ENCODE peak calls at places on chromosomes 3 and 15, in ten cellular contexts. I is activated effector memory CD4-positive, alpha-beta T cell treated with Interleukin-2 at 50 U/mL for 16 hours; X is AG20443; W is lung; M is GM20000; L is stimulated activated CD8-positive, alpha-beta memory T cell treated with anti-CD3 and anti-CD28 coated beads, Interleukin-4, amount 100 ng/mL, for 48 hours; B is HFFc6; J is activated gamma-delta T cell treated with Interleukin-2 at 50 U/mL for 16 hours; R is cardiac muscle cell; N is activated CD4-positive, alpha-beta T cell treated with anti-CD3 and anti-CD28 coated beads for 48 hours. K is an unnamed sample.

GRCh38 chr3:29092348-29092747 is 188.5 kb upstream of the RBMS3 start:
- DNase-seq in J (no peak), X (no peak), R (no peak), I (no peak), M (no peak), N (no peak), L (no peak), B (no peak), W (no peak), K (no peak)

GRCh38 chr3:183254816-183255730 is 2.0 kb downstream of the B3GNT5 start:
- DNase-seq in I (no peak), W (no peak), N (peak), X (no peak), J (no peak), B (no peak), M (no peak), R (no peak), L (peak), K (no peak)

GRCh38 chr3:79057756-79058155 is 710.0 kb downstream of the ROBO1 start:
- DNase-seq in L (no peak), J (no peak), W (no peak), R (no peak), X (no peak), M (no peak), B (no peak), N (no peak), I (no peak), K (no peak)

GRCh38 chr3:168506589-168506988 is 410.9 kb upstream of the GOLIM4 start:
- DNase-seq in M (no peak), L (no peak), N (no peak), I (no peak), W (no peak), X (no peak), B (no peak), R (no peak), J (no peak), K (no peak)

GRCh38 chr3:121545049-121545563 is 682 bp downstream of the POLQ start:
- DNase-seq in M (no peak), L (peak), N (peak), X (peak), I (no peak), R (peak), B (peak), W (no peak), J (no peak), K (no peak)

GRCh38 chr3:46369675-46370132 is 1.0 kb upstream of the CCR5 start:
- DNase-seq in W (no peak), J (no peak), L (peak), N (peak), X (no peak), R (no peak), I (no peak), B (no peak), M (no peak), K (no peak)

GRCh38 chr3:53154731-53155320 is 6.2 kb upstream of the PRKCD start:
- DNase-seq in L (no peak), J (no peak), N (no peak), I (no peak), M (no peak), B (no peak), R (no peak), X (no peak), W (no peak), K (no peak)

GRCh38 chr3:39277893-39278615 is 1.8 kb downstream of the CX3CR1 start:
- DNase-seq in W (no peak), L (no peak), N (no peak), R (no peak), X (no peak), J (no peak), I (no peak), M (no peak), B (no peak), K (no peak)

GRCh38 chr3:31193871-31194270 is 299.4 kb upstream of the GADL1 start:
- DNase-seq in R (no peak), M (no peak), J (no peak), B (no peak), N (no peak), X (no peak), W (no peak), I (no peak), L (no peak), K (no peak)

GRCh38 chr3:114081022-114081421 is 24.5 kb downstream of the QTRT2 start:
- DNase-seq in J (no peak), W (no peak), X (peak), N (no peak), R (no peak), I (no peak), B (peak), M (no peak), L (no peak), K (no peak)

GRCh38 chr15:76875911-76876310 is 29.2 kb downstream of the SCAPER start:
- DNase-seq in B (no peak), W (no peak), N (no peak), L (no peak), J (no peak), M (no peak), X (no peak), R (no peak), I (no peak), K (no peak)

GRCh38 chr3:153970735-153971347 is 150.3 kb upstream of the ARHGEF26 start:
- DNase-seq in M (no peak), N (no peak), I (no peak), R (no peak), W (no peak), L (no peak), B (no peak), J (no peak), X (no peak), K (no peak)